ENCODE peak calls at places on chromosome 15, in ten cellular contexts. K is astrocyte of the spinal cord; H is heart left ventricle; O is GM06990; A is dorsolateral prefrontal cortex; V is progenitor cell of endocrine pancreas; G is CD8-positive, alpha-beta T cell; I is cardiac muscle cell; L is GM10248; S is adrenal gland. C is an unnamed sample.

GRCh38 chr15:40912478-40912877 is 16.7 kb upstream of the DLL4 start:
- DNase-seq in K (no peak), H (no peak), O (no peak), A (no peak), V (no peak), G (no peak), I (no peak), L (no peak), S (no peak), C (no peak)

GRCh38 chr15:98155356-98155755 is 194.9 kb downstream of the ARRDC4 start:
- DNase-seq in K (no peak), H (no peak), O (no peak), A (no peak), V (no peak), G (no peak), I (no peak), L (no peak), S (no peak), C (no peak)

GRCh38 chr15:40096094-40096876 is 12.4 kb downstream of the BMF start:
- DNase-seq in K (no peak), H (no peak), O (no peak), A (no peak), V (no peak), G (no peak), I (no peak), L (no peak), S (peak), C (no peak)

GRCh38 chr15:77500986-77501385 is 80.3 kb downstream of the HMG20A start:
- DNase-seq in K (peak), H (no peak), O (no peak), A (no peak), V (no peak), G (no peak), I (peak), L (no peak), S (no peak), C (no peak)

GRCh38 chr15:70281811-70282307 is 184.1 kb upstream of the TLE3 start:
- DNase-seq in K (peak), H (no peak), O (no peak), A (no peak), V (no peak), G (no peak), I (peak), L (no peak), S (peak), C (peak)

GRCh38 chr15:71103102-71103676 is 12.1 kb upstream of the THSD4 start:
- DNase-seq in K (peak), H (no peak), O (peak), A (no peak), V (no peak), G (no peak), I (peak), L (no peak), S (no peak), C (no peak)

GRCh38 chr15:46304320-46304719 is 669.5 kb downstream of the SQOR start:
- DNase-seq in K (no peak), H (no peak), O (no peak), A (no peak), V (no peak), G (no peak), I (no peak), L (no peak), S (no peak), C (no peak)

GRCh38 chr15:42760759-42761158 is 23.8 kb upstream of the CDAN1 start:
- DNase-seq in K (no peak), H (no peak), O (no peak), A (no peak), V (no peak), G (no peak), I (no peak), L (no peak), S (no peak), C (no peak)

GRCh38 chr15:45180201-45180600 is 7.6 kb downstream of the SHF start:
- DNase-seq in K (peak), H (no peak), O (no peak), A (no peak), V (no peak), G (peak), I (no peak), L (no peak), S (no peak), C (no peak)

GRCh38 chr15:80669599-80670273 is 25.4 kb upstream of the ABHD17C start:
- DNase-seq in K (peak), H (no peak), O (peak), A (no peak), V (no peak), G (no peak), I (no peak), L (peak), S (no peak), C (no peak)

GRCh38 chr15:63016234-63016633 is 26.3 kb upstream of the TPM1 start:
- DNase-seq in K (no peak), H (no peak), O (no peak), A (no peak), V (no peak), G (no peak), I (no peak), L (no peak), S (no peak), C (no peak)

GRCh38 chr15:31366169-31366734 is 39.6 kb downstream of the KLF13 start:
- DNase-seq in K (no peak), H (no peak), O (no peak), A (peak), V (no peak), G (no peak), I (peak), L (no peak), S (peak), C (no peak)

GRCh38 chr15:37100109-37100873 is at the start of gene MEIS2:
- DNase-seq in K (peak), H (peak), O (peak), A (peak), V (peak), G (no peak), I (peak), L (peak), S (peak), C (no peak)

GRCh38 chr15:22978691-22979068 is 1.5 kb downstream of the CYFIP1 start:
- DNase-seq in K (no peak), H (no peak), O (no peak), A (no peak), V (no peak), G (no peak), I (no peak), L (no peak), S (no peak), C (no peak)

GRCh38 chr15:77017761-77018720 is 23.1 kb downstream of the PSTPIP1 start:
- DNase-seq in K (no peak), H (no peak), O (no peak), A (no peak), V (no peak), G (no peak), I (no peak), L (no peak), S (no peak), C (no peak)

GRCh38 chr15:57639306-57639705 is 47.6 kb downstream of the MYZAP start:
- DNase-seq in K (no peak), H (no peak), O (no peak), A (no peak), V (no peak), G (no peak), I (no peak), L (no peak), S (no peak), C (no peak)

GRCh38 chr15:90617668-90618097 is 88.0 kb downstream of the CRTC3 start:
- DNase-seq in K (peak), H (no peak), O (no peak), A (no peak), V (no peak), G (no peak), I (no peak), L (no peak), S (no peak), C (no peak)

GRCh38 chr15:90619468-90619867 is 89.7 kb downstream of the CRTC3 start:
- DNase-seq in K (no peak), H (no peak), O (no peak), A (no peak), V (no peak), G (no peak), I (no peak), L (no peak), S (no peak), C (no peak)

GRCh38 chr15:90618330-90619136 is 88.8 kb downstream of the CRTC3 start:
- DNase-seq in K (no peak), H (no peak), O (no peak), A (no peak), V (no peak), G (no peak), I (no peak), L (no peak), S (no peak), C (no peak)

GRCh38 chr15:90620379-90621134 is 90.8 kb downstream of the CRTC3 start:
- DNase-seq in K (no peak), H (no peak), O (peak), A (no peak), V (no peak), G (no peak), I (peak), L (peak), S (peak), C (no peak)

GRCh38 chr15:90619939-90620338 is 90.2 kb downstream of the CRTC3 start:
- DNase-seq in K (no peak), H (no peak), O (peak), A (no peak), V (no peak), G (no peak), I (no peak), L (no peak), S (peak), C (no peak)
- TF ChIP-seq CTCF in K (no peak), H (no peak), O (no peak), A (no peak), V (no peak), G (no peak), I (no peak), L (no peak), S (no peak), C (no peak)

GRCh38 chr15:52105856-52106255 is 6.7 kb downstream of the BCL2L10 start:
- DNase-seq in K (no peak), H (no peak), O (no peak), A (no peak), V (no peak), G (no peak), I (no peak), L (no peak), S (no peak), C (no peak)
- TF ChIP-seq CTCF in K (no peak), H (no peak), O (no peak), A (no peak), V (no peak), G (no peak), I (no peak), L (no peak), S (no peak), C (no peak)

DNA sequence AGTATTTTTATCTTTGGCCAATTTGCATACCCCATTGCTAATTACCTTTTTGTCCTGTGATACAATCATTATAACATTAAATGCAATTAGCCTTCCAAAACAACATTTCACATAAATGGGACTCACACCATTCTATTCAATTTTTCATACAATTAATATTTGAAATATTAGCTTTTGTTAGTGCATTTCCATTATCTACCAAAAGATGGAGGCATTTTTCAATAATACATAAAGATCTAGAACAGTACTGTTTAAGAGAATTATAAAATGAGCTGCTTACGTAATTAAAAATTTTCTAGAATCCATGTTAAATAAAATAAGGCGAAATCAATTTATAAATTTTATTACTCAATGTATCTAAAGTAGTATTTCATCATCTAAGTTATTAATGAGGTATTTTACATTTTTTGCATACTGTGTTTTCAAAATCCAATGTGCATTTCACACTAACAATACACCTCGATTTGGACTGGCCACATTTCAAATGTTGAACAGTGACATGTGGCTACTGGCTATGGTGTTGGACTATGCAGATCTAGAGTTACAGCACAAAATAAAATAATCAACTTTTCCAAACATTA is 74.3 kb downstream of the TJP1 start:
- DNase-seq in K (no peak), H (no peak), O (no peak), A (no peak), V (no peak), G (no peak), I (peak), L (no peak), S (no peak), C (no peak)
- TF ChIP-seq CTCF in K (peak), H (peak), O (peak), A (peak), V (peak), G (peak), I (peak), L (peak), S (peak), C (no peak)

DNA sequence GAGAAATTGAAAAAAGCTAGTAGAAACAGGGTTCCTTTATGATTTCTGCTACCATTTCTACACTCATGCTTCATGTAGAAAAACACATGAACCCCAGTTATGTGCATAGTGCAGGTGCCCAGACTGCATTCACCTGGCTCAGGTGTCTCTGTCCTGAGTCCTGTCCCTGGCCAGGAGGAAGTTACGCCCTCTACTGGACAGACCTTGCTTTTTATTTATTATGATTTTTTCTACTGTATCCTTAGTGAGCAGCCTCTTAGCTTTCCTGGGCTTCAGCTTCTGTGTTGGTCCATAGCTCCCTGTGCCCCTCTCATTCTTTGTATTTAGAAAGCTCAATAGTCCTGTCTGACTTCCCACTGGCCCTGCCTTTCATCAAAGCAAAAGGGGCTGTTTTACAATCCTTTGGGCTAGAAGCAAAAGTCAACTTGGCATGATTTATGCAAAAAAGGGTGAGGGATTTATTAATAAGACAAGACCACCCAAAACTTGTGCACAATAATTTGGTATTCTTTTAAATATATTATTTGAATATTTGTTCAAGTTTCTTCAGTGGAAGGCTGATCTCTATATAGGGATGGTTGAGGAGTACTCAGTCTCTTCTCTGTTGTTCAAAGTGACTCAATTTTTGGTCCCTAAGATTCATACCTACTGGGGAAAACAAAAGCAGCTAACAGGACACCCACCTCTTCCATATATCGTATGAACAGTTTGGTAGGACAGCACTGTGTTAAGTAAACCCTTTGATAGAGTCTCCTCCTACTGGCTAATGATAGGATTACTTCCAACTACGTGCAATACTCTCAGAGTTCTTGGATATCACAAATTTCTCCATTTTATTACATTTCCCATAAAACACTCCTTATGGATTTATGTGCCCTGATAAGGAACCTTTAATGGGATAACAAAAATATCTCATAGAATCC is 200.5 kb upstream of the GOLGA6L4 start:
- DNase-seq in K (peak), H (no peak), O (no peak), A (no peak), V (no peak), G (no peak), I (peak), L (peak), S (no peak), C (no peak)
- TF ChIP-seq CTCF in K (peak), H (peak), O (peak), A (peak), V (peak), G (no peak), I (peak), L (peak), S (peak), C (peak)

C was measured in CD14-positive monocyte.